ENCODE peak calls at places on chromosomes 1 and 21, in seven cellular contexts. E is heart left ventricle; K is endothelial cell of umbilical vein; S is cardiac muscle cell; G is breast epithelium; C is CD8-positive, alpha-beta memory T cell; R is fibroblast of lung. O is an unnamed sample.

GRCh38 chr1:40857737-40858136 is 4.4 kb downstream of the CITED4 start:
- DNase-seq in G (no peak), C (no peak), R (no peak), K (no peak), E (no peak), S (no peak), O (no peak)

GRCh38 chr1:33122483-33123170 is 41.7 kb downstream of the AZIN2 start:
- DNase-seq in K (no peak), R (no peak), E (no peak), S (no peak), G (no peak), C (no peak), O (no peak)

GRCh38 chr1:51734899-51735745 is 118.2 kb downstream of the OSBPL9 start:
- DNase-seq in S (peak), R (no peak), G (no peak), K (no peak), C (no peak), E (no peak), O (no peak)

GRCh38 chr1:31102501-31102950 is 37.0 kb upstream of the PUM1 start:
- DNase-seq in K (no peak), G (peak), S (peak), R (peak), E (no peak), C (no peak), O (peak)

GRCh38 chr1:114558548-114558947 is 22.9 kb downstream of the BCAS2 start:
- DNase-seq in G (no peak), R (peak), C (peak), E (no peak), S (peak), K (no peak), O (no peak)

GRCh38 chr1:203328714-203329122 is 22.2 kb downstream of the FMOD start:
- DNase-seq in C (no peak), G (no peak), S (no peak), R (no peak), K (no peak), E (no peak), O (no peak)

GRCh38 chr21:42931560-42932235 is 6.3 kb upstream of the ERVH48-1 start:
- DNase-seq in G (no peak), K (no peak), E (no peak), C (no peak), S (no peak), R (no peak), O (no peak)

GRCh38 chr1:19315378-19316206 is 3.5 kb downstream of the SLC66A1 start:
- DNase-seq in C (no peak), E (no peak), R (peak), S (peak), K (peak), G (no peak), O (no peak)

GRCh38 chr1:1050577-1051052 is 23.5 kb downstream of the RNF223 start:
- DNase-seq in G (no peak), K (no peak), C (no peak), R (no peak), S (no peak), E (peak), O (no peak)

GRCh38 chr1:11391891-11392290 is 87.1 kb upstream of the DISP3 start:
- DNase-seq in R (no peak), S (no peak), E (no peak), K (no peak), G (no peak), C (no peak), O (no peak)

GRCh38 chr1:19140465-19140864 is 69.6 kb downstream of the UBR4 start:
- DNase-seq in S (no peak), G (no peak), E (no peak), K (no peak), R (no peak), C (no peak), O (no peak)

GRCh38 chr21:32212116-32212515 is 66.7 kb downstream of the MIS18A start:
- DNase-seq in R (no peak), G (no peak), S (no peak), K (no peak), E (no peak), C (no peak), O (no peak)

GRCh38 chr1:54965624-54966340 is 14.6 kb upstream of the TMEM61 start:
- DNase-seq in E (peak), S (peak), G (no peak), R (peak), C (no peak), K (peak), O (peak)

GRCh38 chr1:243931957-243932356 is 81.9 kb upstream of the AKT3 start:
- DNase-seq in G (no peak), C (no peak), R (no peak), S (no peak), E (no peak), K (no peak), O (no peak)

GRCh38 chr1:74858136-74858535 is 125.2 kb downstream of the TYW3 start:
- DNase-seq in R (no peak), S (no peak), K (no peak), E (no peak), G (no peak), C (no peak), O (no peak)

GRCh38 chr1:11499825-11500331 is 20.9 kb downstream of the DISP3 start:
- DNase-seq in E (no peak), S (no peak), G (no peak), R (no peak), C (no peak), K (no peak), O (no peak)

DNA sequence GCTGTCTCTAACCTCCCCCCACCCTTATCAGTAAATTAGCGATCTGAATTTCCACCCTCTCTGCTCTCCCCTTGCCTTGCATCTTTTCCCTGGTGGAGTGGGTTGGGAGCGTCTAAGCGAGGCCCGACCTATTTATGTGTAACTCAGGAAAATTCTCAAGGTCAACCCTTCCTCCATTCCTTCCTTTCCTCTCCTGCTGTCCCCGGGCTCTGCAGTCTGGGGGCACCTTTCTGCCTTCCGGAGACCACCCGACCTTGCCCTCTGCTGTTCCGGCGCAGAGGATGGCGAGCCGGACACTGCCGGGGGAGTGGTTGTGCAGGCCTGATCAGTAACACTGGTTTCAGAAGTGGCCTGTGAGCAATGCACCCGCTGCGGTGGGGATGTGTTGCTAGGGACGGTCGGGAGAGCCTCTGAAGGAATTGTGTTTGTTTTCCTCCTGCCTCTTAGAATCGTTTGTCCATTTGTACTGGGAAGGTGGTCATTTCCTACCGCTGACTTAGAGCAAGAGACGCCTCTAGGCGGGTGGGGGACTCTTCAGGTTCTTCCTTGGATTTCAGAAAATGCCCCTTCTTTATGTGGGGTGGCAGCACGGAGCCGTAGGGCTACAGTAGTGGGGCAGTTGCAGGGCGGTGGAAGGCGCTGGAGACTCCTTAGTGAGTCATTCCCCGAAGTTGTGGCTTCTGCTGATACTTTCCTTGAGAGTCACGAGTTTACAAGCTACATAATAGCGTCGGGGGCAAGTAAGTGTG is 543 bp downstream of the MGST3 start:
- DNase-seq in E (peak), G (peak), C (no peak), S (peak), R (peak), K (peak), O (peak)
- H3K27ac ChIP-seq in E (peak), G (peak), C (peak), S (peak), R (peak), K (peak), O (peak)

DNA sequence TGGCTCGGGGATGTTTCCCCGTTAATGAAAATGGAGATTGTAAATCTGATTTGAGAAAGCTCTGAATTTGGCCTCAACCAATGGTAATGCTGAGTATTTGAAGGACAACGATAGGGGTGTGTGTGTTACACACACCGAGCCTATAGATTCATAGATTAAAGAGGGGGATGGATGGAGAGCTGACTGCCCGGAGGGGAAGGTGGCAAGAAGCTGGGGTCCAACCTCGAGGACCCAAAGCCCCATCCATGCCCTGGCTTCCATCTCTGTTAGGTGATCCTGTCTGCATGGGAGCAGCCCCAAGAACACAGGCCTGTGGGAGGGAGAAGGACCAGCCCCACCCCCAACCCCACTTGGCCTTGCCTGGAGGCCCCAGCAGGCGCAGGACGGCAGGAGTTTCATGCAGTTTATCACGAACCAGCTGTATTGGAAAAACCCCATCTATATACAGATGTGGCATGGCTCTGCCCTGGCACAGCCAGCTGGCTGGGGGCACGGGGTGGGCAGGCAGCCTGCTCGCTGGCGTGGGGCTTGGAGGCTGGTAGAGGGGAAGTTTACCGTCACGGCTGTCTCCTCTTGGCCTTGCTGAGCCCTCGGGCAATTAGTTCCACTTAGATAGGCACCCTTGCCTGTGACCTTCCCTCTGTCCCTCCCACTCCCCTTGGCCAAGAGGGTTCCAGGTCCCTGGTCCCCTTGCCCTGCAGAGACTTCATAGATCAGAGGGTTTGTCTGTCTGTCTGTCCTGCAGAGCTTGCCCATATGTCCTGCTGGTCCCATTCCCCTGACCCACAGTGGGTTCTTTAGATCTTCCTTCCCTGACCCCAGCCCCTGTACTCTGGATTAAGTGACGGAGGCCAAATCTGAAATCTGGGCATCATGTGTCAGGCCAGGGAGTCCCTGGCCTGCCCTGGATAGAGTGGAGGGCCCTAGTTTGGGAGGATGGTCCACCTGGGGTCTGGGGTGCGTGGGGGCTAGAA is 3.0 kb downstream of the HSPB7 start:
- DNase-seq in R (no peak), S (peak), E (peak), C (no peak), G (no peak), K (no peak), O (peak)
- H3K4me3 ChIP-seq in R (no peak), S (no peak), E (peak), C (no peak), G (no peak), K (no peak), O (peak)

GRCh38 chr1:22932803-22933470 is 39.7 kb downstream of the LACTBL1 start:
- DNase-seq in R (no peak), S (no peak), E (no peak), C (no peak), K (no peak), G (no peak), O (no peak)

GRCh38 chr1:22925111-22925510 is 47.6 kb downstream of the LACTBL1 start:
- DNase-seq in R (no peak), S (no peak), K (no peak), E (no peak), G (no peak), C (no peak), O (no peak)

GRCh38 chr1:22935450-22935849 is 37.2 kb downstream of the LACTBL1 start:
- DNase-seq in C (no peak), G (no peak), S (no peak), K (no peak), E (no peak), R (no peak), O (no peak)

DNA sequence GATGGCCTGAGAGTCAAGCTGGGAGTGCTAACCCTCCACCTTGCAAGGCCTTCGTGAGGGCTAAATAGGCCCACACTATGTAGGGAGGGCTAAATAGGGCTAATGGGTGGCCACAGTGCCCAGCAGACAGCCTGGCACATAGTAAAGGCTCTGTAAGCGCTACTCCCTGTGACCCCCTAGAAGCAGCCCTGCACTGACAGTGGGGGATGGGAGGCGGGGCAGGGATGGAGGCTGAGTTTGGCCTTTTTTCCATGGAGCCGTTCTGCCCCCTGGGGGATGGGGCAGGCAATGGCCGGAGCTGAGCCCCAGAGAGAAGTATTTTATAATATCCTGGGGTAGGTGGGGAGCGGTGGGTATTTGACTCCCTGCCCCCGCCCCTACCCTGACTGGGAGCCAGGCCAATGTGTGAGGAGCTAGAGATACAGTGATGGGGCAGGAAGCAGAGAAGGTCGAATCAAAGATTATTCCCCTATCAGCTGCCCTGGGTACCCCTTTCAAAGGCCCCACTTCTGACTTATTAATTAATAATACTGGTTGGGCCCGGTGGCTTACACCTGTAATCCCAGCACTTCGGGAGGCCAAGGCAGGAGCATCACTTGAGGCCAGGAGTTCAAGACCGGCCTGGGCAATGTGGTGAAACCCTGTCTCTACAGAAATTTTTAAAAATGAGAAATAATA is 42.3 kb downstream of the LACTBL1 start:
- DNase-seq in E (peak), C (no peak), K (peak), S (peak), G (no peak), R (peak), O (no peak)
- H3K27ac ChIP-seq in E (no peak), C (no peak), K (no peak), S (no peak), G (no peak), R (no peak), O (no peak)

DNA sequence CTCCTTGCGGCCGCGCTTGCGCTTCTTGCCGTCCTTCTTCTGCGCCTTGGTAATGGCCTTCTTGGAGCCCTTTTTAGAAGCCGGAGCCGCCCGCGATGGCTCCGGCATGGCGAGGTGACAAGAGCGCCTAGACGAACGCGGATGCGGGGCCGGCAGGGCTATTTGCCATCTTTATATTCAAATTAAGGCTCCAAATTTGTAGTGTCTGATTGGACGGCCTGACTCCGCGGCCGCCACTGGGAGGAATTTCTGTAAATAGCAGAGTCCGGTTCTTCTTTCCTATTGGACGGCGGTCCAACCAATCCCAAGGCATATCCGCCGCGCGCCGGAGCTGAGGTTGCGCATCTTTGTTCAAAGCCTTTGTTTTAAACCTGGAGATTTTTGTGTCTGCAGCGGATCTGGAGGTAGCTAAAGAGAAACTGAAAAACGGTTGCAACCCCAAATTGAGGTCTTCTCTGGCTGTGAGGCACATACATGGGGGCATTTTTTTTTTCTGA is 22.6 kb upstream of the RNF187 start:
- DNase-seq in K (peak), E (peak), R (peak), G (peak), C (peak), S (peak), O (peak)
- H3K4me3 ChIP-seq in K (no peak), E (peak), R (peak), G (peak), C (peak), S (peak), O (no peak)

DNA sequence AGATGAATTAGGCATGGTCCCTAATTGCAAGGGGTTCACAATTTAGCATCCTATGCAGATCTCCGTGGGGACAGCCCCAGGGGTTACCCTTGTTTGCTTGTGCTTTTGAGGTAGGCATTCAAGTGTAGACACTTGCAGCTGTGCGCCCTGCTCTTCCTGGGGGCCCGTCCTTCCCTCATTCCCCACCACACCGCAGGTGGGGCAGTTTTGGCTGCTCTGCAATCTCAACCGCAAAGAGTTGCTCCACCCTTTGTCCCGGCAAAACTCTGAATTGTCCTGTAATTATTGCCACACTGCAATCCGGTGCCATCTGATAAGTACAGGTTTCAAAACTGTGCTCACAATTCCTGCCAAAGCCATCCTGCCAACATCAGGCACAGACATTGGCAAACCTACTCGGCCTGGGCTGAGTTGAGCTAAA is 65.4 kb upstream of the LYST start:
- DNase-seq in S (no peak), C (no peak), G (peak), K (no peak), E (no peak), R (no peak), O (no peak)
- H3K27ac ChIP-seq in S (no peak), C (no peak), G (peak), K (no peak), E (no peak), R (no peak), O (no peak)